ENCODE peak calls at places on chromosomes 4 and X, in ten cellular contexts. Q, O, M, K, E, A, D, W, Z and Y are unnamed samples.
A peak's percentile ranks its signal among the peaks of the same experiment; 100 is the strongest.

GRCh38 chrX:3585719-3586118 is 127.7 kb downstream of the PRKX start:
- DNase-seq in Q (no peak), O (no peak), M (no peak), K (no peak), E (no peak), A (no peak), D (no peak), W (no peak), Z (no peak), Y (no peak)

GRCh38 chr4:24488399-24489164 is 95.8 kb downstream of the DHX15 start:
- DNase-seq in Q (peak; percentile 66), O (peak; percentile 86), M (peak; percentile 56), K (peak; percentile 61), E (peak; percentile 40), A (peak; percentile 92), D (peak; percentile 84), W (peak; percentile 76), Z (peak; percentile 70), Y (peak; percentile 80)

GRCh38 chr4:80407246-80407645 is 71.7 kb downstream of the CFAP299 start:
- DNase-seq in Q (no peak), O (no peak), M (no peak), K (peak; percentile 71), E (peak; percentile 85), A (no peak), D (no peak), W (no peak), Z (no peak), Y (no peak)

GRCh38 chrX:24703185-24703494 is 9.4 kb downstream of the POLA1 start:
- DNase-seq in Q (no peak), O (no peak), M (no peak), K (no peak), E (no peak), A (no peak), D (no peak), W (no peak), Z (no peak), Y (no peak)

GRCh38 chrX:23742174-23742692 is 843 bp downstream of the ACOT9 start:
- DNase-seq in Q (peak; percentile 32), O (no peak), M (no peak), K (peak; percentile 80), E (peak; percentile 79), A (no peak), D (peak; percentile 79), W (no peak), Z (peak; percentile 35), Y (no peak)

GRCh38 chr4:60799214-60799613 is 400.9 kb upstream of the ADGRL3 start:
- DNase-seq in Q (no peak), O (no peak), M (no peak), K (no peak), E (no peak), A (no peak), D (no peak), W (no peak), Z (no peak), Y (no peak)

GRCh38 chr4:140095694-140096482 is 58.1 kb downstream of the MAML3 start:
- DNase-seq in Q (no peak), O (no peak), M (no peak), K (peak; percentile 90), E (peak; percentile 100), A (no peak), D (no peak), W (peak; percentile 33), Z (no peak), Y (no peak)

GRCh38 chr4:77920371-77920770 is 57.7 kb downstream of the MRPL1 start:
- DNase-seq in Q (no peak), O (no peak), M (no peak), K (no peak), E (no peak), A (no peak), D (no peak), W (no peak), Z (no peak), Y (no peak)

GRCh38 chrX:40299028-40299479 is 201.3 kb upstream of the BCOR start:
- DNase-seq in Q (no peak), O (no peak), M (no peak), K (peak; percentile 1), E (no peak), A (no peak), D (no peak), W (no peak), Z (no peak), Y (no peak)

GRCh38 chr4:145075742-145076472 is 22.1 kb downstream of the ANAPC10 start:
- DNase-seq in Q (no peak), O (no peak), M (no peak), K (no peak), E (no peak), A (no peak), D (no peak), W (no peak), Z (peak; percentile 7), Y (peak; percentile 12)

GRCh38 chrX:43552703-43553102 is 103.4 kb upstream of the MAOA start:
- DNase-seq in Q (no peak), O (no peak), M (no peak), K (no peak), E (no peak), A (no peak), D (no peak), W (no peak), Z (no peak), Y (no peak)

GRCh38 chr4:26075588-26075987 is 161.6 kb downstream of the SMIM20 start:
- DNase-seq in Q (no peak), O (no peak), M (no peak), K (no peak), E (peak; percentile 39), A (no peak), D (no peak), W (no peak), Z (no peak), Y (no peak)